ENCODE peak calls at places on chromosome 20, in five cellular contexts. One of them, this sample, is unnamed.

GRCh38 chr20:52958206-52958605 is 14.0 kb upstream of the TSHZ2 start:
- DNase-seq in HCT116: no peak
- DNase-seq in K562: no peak
- DNase-seq in HepG2: no peak
- DNase-seq in GM12878: no peak
- DNase-seq in this sample: no peak

GRCh38 chr20:57987659-57988058 is 240.8 kb downstream of the ANKRD60 start:
- DNase-seq in HCT116: no peak
- DNase-seq in K562: no peak
- DNase-seq in HepG2: no peak
- DNase-seq in GM12878: no peak
- DNase-seq in this sample: no peak

GRCh38 chr20:45970646-45971424 is 1.2 kb downstream of the ZNF335 start:
- DNase-seq in HCT116: no peak
- DNase-seq in K562: no peak
- DNase-seq in HepG2: no peak
- DNase-seq in GM12878: no peak
- DNase-seq in this sample: no peak

GRCh38 chr20:32583581-32584045 is 1.5 kb downstream of the NOL4L start:
- DNase-seq in HCT116: no peak
- DNase-seq in K562: peak
- DNase-seq in HepG2: no peak
- DNase-seq in GM12878: no peak
- DNase-seq in this sample: no peak

GRCh38 chr20:59939879-59940128 is 301 bp downstream of the PPP1R3D start:
- DNase-seq in HCT116: no peak
- DNase-seq in K562: no peak
- DNase-seq in HepG2: no peak
- DNase-seq in GM12878: no peak
- DNase-seq in this sample: no peak

GRCh38 chr20:2133318-2134183 is 31.9 kb downstream of the STK35 start:
- DNase-seq in HCT116: no peak
- DNase-seq in K562: no peak
- DNase-seq in HepG2: no peak
- DNase-seq in GM12878: peak
- DNase-seq in this sample: no peak

GRCh38 chr20:46183768-46184167 is 65.7 kb downstream of the CD40 start:
- DNase-seq in HCT116: no peak
- DNase-seq in K562: no peak
- DNase-seq in HepG2: no peak
- DNase-seq in GM12878: no peak
- DNase-seq in this sample: no peak

GRCh38 chr20:3802524-3803239 is 6.6 kb downstream of the CDC25B start:
- DNase-seq in HCT116: no peak
- DNase-seq in K562: no peak
- DNase-seq in HepG2: no peak
- DNase-seq in GM12878: no peak
- DNase-seq in this sample: no peak

GRCh38 chr20:760751-761417 is 7.4 kb downstream of the SLC52A3 start:
- DNase-seq in HCT116: peak
- DNase-seq in K562: peak
- DNase-seq in HepG2: peak
- DNase-seq in GM12878: no peak
- DNase-seq in this sample: peak

GRCh38 chr20:35368616-35369423 is 43.0 kb downstream of the UQCC1 start:
- DNase-seq in HCT116: no peak
- DNase-seq in K562: no peak
- DNase-seq in HepG2: no peak
- DNase-seq in GM12878: no peak
- DNase-seq in this sample: no peak

GRCh38 chr20:64107736-64108457 is 532 bp upstream of the NPBWR2 start:
- DNase-seq in HCT116: no peak
- DNase-seq in K562: no peak
- DNase-seq in HepG2: no peak
- DNase-seq in GM12878: no peak
- DNase-seq in this sample: no peak

GRCh38 chr20:58059145-58059544 is 169.3 kb downstream of the ANKRD60 start:
- DNase-seq in HCT116: no peak
- DNase-seq in K562: no peak
- DNase-seq in HepG2: no peak
- DNase-seq in GM12878: no peak
- DNase-seq in this sample: no peak

GRCh38 chr20:45450097-45450818 is 19.3 kb upstream of the WFDC2 start:
- DNase-seq in HCT116: peak
- DNase-seq in K562: peak
- DNase-seq in HepG2: peak
- DNase-seq in GM12878: no peak
- DNase-seq in this sample: no peak

GRCh38 chr20:4855555-4855954 is 133.8 kb downstream of the PRND start:
- DNase-seq in HCT116: no peak
- DNase-seq in K562: no peak
- DNase-seq in HepG2: no peak
- DNase-seq in GM12878: no peak
- DNase-seq in this sample: no peak

GRCh38 chr20:45320948-45321595 is 13.0 kb upstream of the MATN4 start:
- DNase-seq in HCT116: no peak
- DNase-seq in K562: no peak
- DNase-seq in HepG2: no peak
- DNase-seq in GM12878: peak
- DNase-seq in this sample: no peak

GRCh38 chr20:38725959-38726848 is 1.9 kb downstream of the SLC32A1 start:
- DNase-seq in HCT116: no peak
- DNase-seq in K562: peak
- DNase-seq in HepG2: peak
- DNase-seq in GM12878: no peak
- DNase-seq in this sample: no peak

GRCh38 chr20:25296094-25297093 is 48.5 kb downstream of the PYGB start:
- DNase-seq in HCT116: no peak
- DNase-seq in K562: peak
- DNase-seq in HepG2: peak
- DNase-seq in GM12878: no peak
- DNase-seq in this sample: no peak

GRCh38 chr20:50724112-50724724 is 7.2 kb upstream of the PARD6B start:
- DNase-seq in HCT116: no peak
- DNase-seq in K562: no peak
- DNase-seq in HepG2: no peak
- DNase-seq in GM12878: no peak
- DNase-seq in this sample: no peak

GRCh38 chr20:41566896-41567527 is 51.2 kb downstream of the CHD6 start:
- DNase-seq in HCT116: no peak
- DNase-seq in K562: no peak
- DNase-seq in HepG2: no peak
- DNase-seq in GM12878: no peak
- DNase-seq in this sample: no peak
- TF ChIP-seq YY1 in HCT116: no peak
- TF ChIP-seq YY1 in K562: no peak
- TF ChIP-seq YY1 in HepG2: no peak
- TF ChIP-seq YY1 in GM12878: no peak
- TF ChIP-seq YY1 in this sample: no peak

GRCh38 chr20:62622877-62623487 is 19.3 kb upstream of the SLCO4A1 start:
- DNase-seq in HCT116: no peak
- DNase-seq in K562: no peak
- DNase-seq in HepG2: no peak
- DNase-seq in GM12878: no peak
- DNase-seq in this sample: no peak

GRCh38 chr20:62624325-62624690 is 18.0 kb upstream of the SLCO4A1 start:
- DNase-seq in HCT116: no peak
- DNase-seq in K562: peak
- DNase-seq in HepG2: peak
- DNase-seq in GM12878: no peak
- DNase-seq in this sample: no peak

GRCh38 chr20:62624719-62625455 is 17.4 kb upstream of the SLCO4A1 start:
- DNase-seq in HCT116: no peak
- DNase-seq in K562: no peak
- DNase-seq in HepG2: no peak
- DNase-seq in GM12878: no peak
- DNase-seq in this sample: no peak

GRCh38 chr20:62622178-62622876 is 20.0 kb upstream of the SLCO4A1 start:
- DNase-seq in HCT116: no peak
- DNase-seq in K562: no peak
- DNase-seq in HepG2: no peak
- DNase-seq in GM12878: no peak
- DNase-seq in this sample: no peak

GRCh38 chr20:62623488-62624324 is 18.6 kb upstream of the SLCO4A1 start:
- DNase-seq in HCT116: peak
- DNase-seq in K562: peak
- DNase-seq in HepG2: peak
- DNase-seq in GM12878: peak
- DNase-seq in this sample: no peak
- TF ChIP-seq POLR2A in HCT116: peak
- TF ChIP-seq POLR2A in K562: peak
- TF ChIP-seq POLR2A in HepG2: peak
- TF ChIP-seq POLR2A in GM12878: peak
- TF ChIP-seq POLR2A in this sample: no peak

DNA sequence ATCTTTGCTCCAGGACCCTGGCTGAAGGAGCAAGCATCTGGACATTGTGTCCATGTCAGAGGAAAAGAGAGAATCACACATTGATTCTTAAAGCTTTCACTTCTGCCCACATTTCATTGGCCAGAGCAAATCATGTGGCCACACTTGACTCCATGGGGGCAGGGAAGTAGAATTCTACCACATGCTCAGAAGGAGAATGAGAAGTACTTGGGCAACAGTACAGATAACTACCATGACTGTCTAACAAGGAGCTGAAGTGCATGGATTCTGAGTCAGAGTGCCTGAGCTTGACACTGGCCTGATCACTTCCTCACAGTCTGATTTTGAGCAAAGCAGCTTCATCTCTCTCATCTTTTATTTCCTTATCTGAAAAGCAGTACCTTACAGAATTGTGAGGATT is 38.6 kb downstream of the GHRH start:
- DNase-seq in HCT116: no peak
- DNase-seq in K562: no peak
- DNase-seq in HepG2: no peak
- DNase-seq in GM12878: no peak
- DNase-seq in this sample: no peak
- TF ChIP-seq YY1 in HCT116: no peak
- TF ChIP-seq YY1 in K562: no peak
- TF ChIP-seq YY1 in HepG2: no peak
- TF ChIP-seq YY1 in GM12878: no peak
- TF ChIP-seq YY1 in this sample: no peak

GRCh38 chr20:62120990-62121775 is 1.1 kb upstream of the LSM14B start:
- DNase-seq in HCT116: peak
- DNase-seq in K562: no peak
- DNase-seq in HepG2: no peak
- DNase-seq in GM12878: no peak
- DNase-seq in this sample: no peak
- TF ChIP-seq POLR2A in HCT116: peak
- TF ChIP-seq POLR2A in K562: peak
- TF ChIP-seq POLR2A in HepG2: peak
- TF ChIP-seq POLR2A in GM12878: peak
- TF ChIP-seq POLR2A in this sample: no peak

DNA sequence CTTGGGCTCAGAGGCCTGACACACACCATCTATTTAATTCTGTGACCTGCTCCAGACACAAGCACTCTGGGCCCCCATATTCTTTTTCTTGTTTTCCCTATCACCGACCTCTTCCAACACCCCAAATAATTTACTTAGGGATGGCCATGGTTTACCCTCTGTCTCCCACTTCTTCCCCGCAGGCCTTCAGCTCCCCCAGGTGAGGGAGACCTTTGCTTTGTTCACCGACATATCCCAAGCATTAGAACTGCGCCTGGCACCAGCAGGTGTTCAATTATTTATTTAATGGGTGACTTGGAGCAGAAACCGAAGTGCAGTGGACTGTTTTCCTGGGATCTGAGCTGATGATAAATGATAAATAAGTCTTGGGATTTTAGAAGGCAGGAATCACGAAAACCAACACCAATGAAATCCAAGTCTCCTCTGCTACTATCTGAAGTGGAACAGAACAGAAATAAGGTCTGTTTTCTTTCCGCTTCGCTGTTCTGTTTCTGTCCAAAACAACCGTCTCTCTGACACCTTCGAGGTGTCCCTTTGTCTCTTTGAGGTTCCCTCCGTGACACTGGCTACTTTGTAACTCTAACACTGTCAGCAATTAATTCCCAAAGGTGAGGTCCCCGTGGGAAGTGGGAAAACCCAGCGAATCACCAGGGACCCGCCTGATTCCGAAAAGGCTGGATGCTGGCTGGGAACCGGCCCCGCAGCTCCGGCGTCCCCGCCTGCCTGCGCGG is 1.1 kb upstream of the RIN2 start:
- DNase-seq in HCT116: no peak
- DNase-seq in K562: no peak
- DNase-seq in HepG2: no peak
- DNase-seq in GM12878: no peak
- DNase-seq in this sample: no peak
- TF ChIP-seq YY1 in HCT116: no peak
- TF ChIP-seq YY1 in K562: no peak
- TF ChIP-seq YY1 in HepG2: no peak
- TF ChIP-seq YY1 in GM12878: no peak
- TF ChIP-seq YY1 in this sample: no peak